ENCODE peak calls at places on chromosomes 6 and 20, in nine cellular contexts. K is suprapubic skin; W is testis; G is cardiac muscle cell; P is mammary epithelial cell; J is lower lobe of right lung; M is ascending aorta; D is CD8-positive, alpha-beta memory T cell; I is transverse colon. A is an unnamed sample. For H3K36me3 and H3K9me3, the result is how much of the 10 kb centered on the place peaks cover.

GRCh38 chr6:31125586-31126363 is 5.5 kb upstream of the CDSN start:
- DNase-seq in K (no peak), W (no peak), G (peak), P (peak), J (no peak), M (no peak), D (no peak), I (no peak), A (no peak)

GRCh38 chr6:123203928-123204327 is 207.9 kb downstream of the CLVS2 start:
- DNase-seq in K (no peak), W (no peak), G (no peak), P (no peak), J (no peak), M (no peak), D (no peak), I (no peak), A (no peak)

GRCh38 chr6:31888281-31889258 is 8.9 kb downstream of the EHMT2 start:
- DNase-seq in K (no peak), W (no peak), G (no peak), P (no peak), J (no peak), M (no peak), D (peak), I (peak), A (peak)

GRCh38 chr6:56764081-56764566 is 121.4 kb upstream of the DST start:
- DNase-seq in K (no peak), W (no peak), G (peak), P (peak), J (no peak), M (no peak), D (no peak), I (no peak), A (peak)

GRCh38 chr6:12324096-12324495 is 33.9 kb downstream of the EDN1 start:
- DNase-seq in K (no peak), W (no peak), G (peak), P (peak), J (no peak), M (no peak), D (no peak), I (peak), A (no peak)

GRCh38 chr20:61968036-61968810 is 97.5 kb downstream of the TAF4 start:
- DNase-seq in K (no peak), W (no peak), G (no peak), P (no peak), J (no peak), M (no peak), D (no peak), I (no peak), A (no peak)

GRCh38 chr20:60784321-60784720 is 467.7 kb upstream of the CDH4 start:
- DNase-seq in K (no peak), W (no peak), G (no peak), P (no peak), J (no peak), M (no peak), D (no peak), I (no peak), A (no peak)

GRCh38 chr6:43972915-43973304 is 154.3 kb downstream of the MRPL14 start:
- DNase-seq in K (peak), W (peak), G (peak), P (peak), J (peak), M (peak), D (no peak), I (peak), A (peak)

GRCh38 chr6:26044140-26045045 is 42.8 kb upstream of the HFE start:
- DNase-seq in K (no peak), W (no peak), G (peak), P (no peak), J (peak), M (no peak), D (peak), I (peak), A (no peak)

GRCh38 chr6:66376021-66376420 is 669.0 kb upstream of the EYS start:
- DNase-seq in K (no peak), W (no peak), G (no peak), P (no peak), J (no peak), M (no peak), D (no peak), I (no peak), A (no peak)

GRCh38 chr6:47047479-47048411 is 5.6 kb upstream of the ADGRF1 start:
- DNase-seq in K (no peak), W (peak), G (peak), P (peak), J (no peak), M (peak), D (no peak), I (peak), A (peak)

GRCh38 chr20:51172558-51173428 is 149.9 kb upstream of the KCNG1 start:
- DNase-seq in K (no peak), W (no peak), G (no peak), P (no peak), J (no peak), M (no peak), D (no peak), I (no peak), A (no peak)

GRCh38 chr6:3290501-3291211 is 31.9 kb downstream of the PSMG4 start:
- DNase-seq in K (peak), W (no peak), G (no peak), P (no peak), J (no peak), M (no peak), D (no peak), I (no peak), A (no peak)

GRCh38 chr6:163724196-163724595 is 309.7 kb downstream of the QKI start:
- DNase-seq in K (no peak), W (no peak), G (no peak), P (no peak), J (no peak), M (no peak), D (no peak), I (no peak), A (no peak)

GRCh38 chr6:52227495-52227894 is 16.8 kb downstream of the IL17F start:
- DNase-seq in K (no peak), W (no peak), G (no peak), P (no peak), J (no peak), M (no peak), D (no peak), I (no peak), A (no peak)

GRCh38 chr20:58713801-58714339 is 21.3 kb downstream of the NPEPL1 start:
- DNase-seq in K (peak), W (peak), G (no peak), P (no peak), J (no peak), M (peak), D (no peak), I (peak), A (no peak)

GRCh38 chr6:34587325-34587724 is 31.2 kb upstream of the SPDEF start:
- DNase-seq in K (no peak), W (no peak), G (no peak), P (peak), J (no peak), M (no peak), D (no peak), I (peak), A (no peak)

GRCh38 chr20:45011108-45011526 is 44.8 kb downstream of the STK4 start:
- DNase-seq in K (no peak), W (peak), G (peak), P (peak), J (no peak), M (peak), D (peak), I (peak), A (peak)

GRCh38 chr6:117200067-117200466 is 65.3 kb upstream of the VGLL2 start:
- DNase-seq in K (no peak), W (no peak), G (no peak), P (no peak), J (no peak), M (no peak), D (no peak), I (no peak), A (no peak)

GRCh38 chr20:53608071-53608455 is 14.4 kb upstream of the ZNF217 start:
- DNase-seq in K (peak), W (peak), G (no peak), P (no peak), J (no peak), M (no peak), D (no peak), I (no peak), A (no peak)

GRCh38 chr6:33853026-33853425 is 49.2 kb upstream of the MLN start:
- DNase-seq in K (no peak), W (no peak), G (no peak), P (no peak), J (no peak), M (no peak), D (no peak), I (no peak), A (no peak)

GRCh38 chr6:109458774-109459531 is 3.4 kb upstream of the MICAL1 start:
- DNase-seq in K (no peak), W (no peak), G (no peak), P (no peak), J (no peak), M (peak), D (peak), I (no peak), A (no peak)

GRCh38 chr6:134347916-134348805 is 30.2 kb upstream of the SGK1 start:
- DNase-seq in K (no peak), W (no peak), G (peak), P (peak), J (no peak), M (peak), D (no peak), I (no peak), A (no peak)

GRCh38 chr6:83464741-83465140 is 33.9 kb upstream of the ME1 start:
- DNase-seq in K (no peak), W (no peak), G (no peak), P (peak), J (no peak), M (no peak), D (no peak), I (peak), A (no peak)

GRCh38 chr6:74289881-74290280 is 593.9 kb downstream of the CD109 start:
- DNase-seq in K (no peak), W (no peak), G (no peak), P (no peak), J (no peak), M (no peak), D (no peak), I (no peak), A (no peak)

GRCh38 chr6:145669627-145670034 is 65.7 kb downstream of the EPM2A start:
- DNase-seq in K (no peak), W (no peak), G (peak), P (peak), J (no peak), M (no peak), D (no peak), I (no peak), A (no peak)

GRCh38 chr6:27049863-27050781 is 197.4 kb upstream of the PRSS16 start:
- DNase-seq in K (no peak), W (no peak), G (no peak), P (peak), J (peak), M (no peak), D (no peak), I (no peak), A (peak)

GRCh38 chr20:9408422-9409300 is 105.7 kb upstream of the LAMP5 start:
- DNase-seq in K (no peak), W (no peak), G (peak), P (peak), J (no peak), M (no peak), D (no peak), I (no peak), A (no peak)

GRCh38 chr6:124770131-124770530 is 192.1 kb upstream of the RNF217 start:
- DNase-seq in K (no peak), W (no peak), G (no peak), P (no peak), J (no peak), M (no peak), D (no peak), I (no peak), A (no peak)

GRCh38 chr6:125781307-125781868 is 9.4 kb upstream of the NCOA7 start:
- DNase-seq in K (no peak), W (peak), G (peak), P (no peak), J (no peak), M (no peak), D (no peak), I (peak), A (no peak)

GRCh38 chr6:30883743-30884520 is at the start of gene DDR1:
- DNase-seq in K (peak), W (peak), G (peak), P (peak), J (peak), M (peak), D (peak), I (peak), A (peak)

GRCh38 chr20:32522775-32523612 is 62.1 kb downstream of the NOL4L start:
- DNase-seq in K (no peak), W (no peak), G (no peak), P (no peak), J (peak), M (no peak), D (no peak), I (no peak), A (peak)

GRCh38 chr6:119079288-119079809 is 885 bp upstream of the FAM184A start:
- DNase-seq in K (no peak), W (no peak), G (peak), P (peak), J (no peak), M (no peak), D (no peak), I (no peak), A (no peak)

GRCh38 chr20:60507087-60507684 is 549.0 kb downstream of the CDH26 start:
- DNase-seq in K (no peak), W (no peak), G (no peak), P (no peak), J (no peak), M (no peak), D (no peak), I (no peak), A (no peak)

GRCh38 chr6:80523531-80523970 is 417.1 kb downstream of the BCKDHB start:
- DNase-seq in K (no peak), W (peak), G (no peak), P (no peak), J (peak), M (no peak), D (no peak), I (no peak), A (peak)

GRCh38 chr20:21166801-21167200 is 40.9 kb downstream of the KIZ start:
- DNase-seq in K (no peak), W (no peak), G (no peak), P (no peak), J (no peak), M (no peak), D (no peak), I (no peak), A (no peak)

GRCh38 chr6:69343856-69344255 is 453.0 kb downstream of the LMBRD1 start:
- DNase-seq in K (no peak), W (no peak), G (no peak), P (no peak), J (no peak), M (no peak), D (no peak), I (no peak), A (no peak)

GRCh38 chr6:9126845-9127560 is 691.7 kb upstream of the SLC35B3 start:
- DNase-seq in K (no peak), W (no peak), G (peak), P (peak), J (no peak), M (no peak), D (no peak), I (no peak), A (no peak)

GRCh38 chr6:93319304-93319703 is 100.1 kb downstream of the EPHA7 start:
- DNase-seq in K (no peak), W (no peak), G (no peak), P (no peak), J (no peak), M (no peak), D (no peak), I (no peak), A (no peak)

GRCh38 chr20:9179193-9179802 is 110.4 kb downstream of the PLCB4 start:
- DNase-seq in K (no peak), W (no peak), G (peak), P (peak), J (no peak), M (no peak), D (no peak), I (no peak), A (no peak)

GRCh38 chr6:143498428-143498827 is 13.1 kb downstream of the FUCA2 start:
- DNase-seq in K (no peak), W (no peak), G (no peak), P (no peak), J (no peak), M (no peak), D (no peak), I (no peak), A (no peak)

GRCh38 chr6:143501851-143502250 is 9.7 kb downstream of the FUCA2 start:
- DNase-seq in K (no peak), W (no peak), G (no peak), P (no peak), J (no peak), M (no peak), D (no peak), I (no peak), A (no peak)

GRCh38 chr6:143496974-143497373 is 14.5 kb downstream of the FUCA2 start:
- DNase-seq in K (no peak), W (no peak), G (no peak), P (no peak), J (no peak), M (no peak), D (no peak), I (no peak), A (no peak)
- H3K36me3 ChIP-seq in K (under half), W (under half), G (under half), P (under half), J (half or more), M (under half), D (under half), I (under half), A (under half)

DNA sequence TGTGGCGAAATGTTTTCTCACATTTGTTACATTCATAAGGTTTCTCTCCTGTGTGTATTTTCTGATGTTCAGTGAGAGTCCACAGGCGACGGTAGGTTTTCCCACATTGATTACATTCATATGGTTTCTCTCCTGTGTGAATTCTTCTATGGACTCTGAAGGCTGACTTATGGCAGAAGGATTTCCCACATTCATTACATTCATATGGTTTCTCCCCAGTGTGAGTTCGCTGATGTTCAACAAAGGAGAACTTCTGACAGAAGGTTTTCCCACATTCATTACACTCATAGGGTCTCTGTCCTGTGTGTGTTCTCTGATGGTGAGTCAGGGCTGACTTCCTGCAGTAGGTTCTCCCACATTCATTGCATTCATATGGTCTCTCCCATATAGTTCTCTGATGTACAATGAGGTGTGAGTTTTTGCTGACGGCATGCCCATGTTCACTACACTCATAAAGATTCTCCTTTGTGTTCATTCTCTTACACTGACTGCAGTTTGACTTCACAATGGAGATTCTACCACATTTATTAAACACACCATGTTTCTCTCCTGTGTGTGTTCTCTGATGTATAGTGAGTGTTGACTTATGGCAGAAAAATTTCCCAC is 11.9 kb downstream of the ZNF334 start:
- DNase-seq in K (no peak), W (no peak), G (peak), P (no peak), J (no peak), M (no peak), D (no peak), I (no peak), A (no peak)
- H3K9me3 ChIP-seq in K (under half), W (under half), G (under half), P (under half), J (under half), M (under half), D (under half), I (under half), A (under half)

GRCh38 chr20:18853946-18854646 is 40.5 kb downstream of the SCP2D1 start:
- DNase-seq in K (no peak), W (no peak), G (no peak), P (no peak), J (no peak), M (no peak), D (no peak), I (no peak), A (no peak)
- H3K27ac ChIP-seq in K (no peak), W (no peak), G (no peak), P (no peak), J (no peak), M (peak), D (no peak), I (no peak), A (no peak)

DNA sequence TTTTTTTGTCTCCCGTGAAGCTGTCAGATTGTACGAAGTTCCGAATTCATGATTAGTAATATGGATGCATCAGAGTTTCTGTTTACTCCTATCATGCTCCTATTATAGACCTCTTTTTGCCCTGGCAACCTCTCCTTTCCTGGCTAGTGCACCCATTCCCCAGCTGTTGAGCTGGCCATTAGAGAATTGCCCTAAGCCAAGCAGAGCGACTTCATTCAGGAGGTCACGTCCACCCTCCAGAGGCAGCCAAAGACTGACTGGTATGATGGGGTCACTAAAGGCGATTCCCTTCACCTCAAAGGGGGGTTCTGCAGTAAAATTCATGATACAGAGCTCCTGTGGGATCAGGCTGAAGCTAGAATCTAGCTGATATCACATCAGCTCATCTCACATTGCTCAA is 351.9 kb downstream of the BTBD3 start:
- DNase-seq in K (no peak), W (no peak), G (no peak), P (no peak), J (no peak), M (no peak), D (no peak), I (no peak), A (no peak)
- H3K36me3 ChIP-seq in K (under half), W (under half), G (under half), P (under half), J (under half), M (under half), D (under half), I (under half), A (under half)

GRCh38 chr6:107400748-107401147 is 58.6 kb downstream of the PDSS2 start:
- DNase-seq in K (no peak), W (no peak), G (no peak), P (no peak), J (no peak), M (no peak), D (no peak), I (peak), A (no peak)

GRCh38 chr6:107398005-107398404 is 61.4 kb downstream of the PDSS2 start:
- DNase-seq in K (no peak), W (no peak), G (peak), P (no peak), J (no peak), M (no peak), D (no peak), I (no peak), A (no peak)

GRCh38 chr6:107399927-107400326 is 59.4 kb downstream of the PDSS2 start:
- DNase-seq in K (no peak), W (no peak), G (no peak), P (no peak), J (no peak), M (no peak), D (no peak), I (no peak), A (no peak)

GRCh38 chr6:107392069-107392468 is 67.3 kb downstream of the PDSS2 start:
- DNase-seq in K (no peak), W (no peak), G (no peak), P (no peak), J (no peak), M (no peak), D (no peak), I (no peak), A (no peak)

GRCh38 chr6:107396226-107396625 is 63.1 kb downstream of the PDSS2 start:
- DNase-seq in K (no peak), W (no peak), G (no peak), P (no peak), J (no peak), M (no peak), D (no peak), I (peak), A (no peak)
- H3K9me3 ChIP-seq in K (under half), W (under half), G (under half), P (under half), J (under half), M (under half), D (under half), I (under half), A (under half)